ENCODE peak calls at places on chromosomes 7 and 10, in six cellular contexts. J is bronchial epithelial cell, S is gastrocnemius medialis, N is tibial artery, T is Caco-2, V is heart right ventricle. P is an unnamed sample. For H3K36me3, the result is how much of the 10 kb centered on the place peaks cover.

GRCh38 chr10:45418859-45419672 is 45.0 kb downstream of the ALOX5 start:
- DNase-seq in S (peak), J (no peak), V (peak), T (no peak), N (peak), P (no peak)

GRCh38 chr10:23146069-23146657 is 45.9 kb upstream of the PTF1A start:
- DNase-seq in T (no peak), V (no peak), S (no peak), N (no peak), J (no peak), P (no peak)

GRCh38 chr10:14186245-14186644 is 144.5 kb downstream of the FRMD4A start:
- DNase-seq in T (no peak), N (no peak), S (no peak), J (no peak), V (no peak), P (no peak)

GRCh38 chr10:93904901-93905300 is 11.1 kb downstream of the SLC35G1 start:
- DNase-seq in T (no peak), S (no peak), J (no peak), V (no peak), N (no peak), P (no peak)

GRCh38 chr7:69192134-69192533 is 406.1 kb upstream of the AUTS2 start:
- DNase-seq in J (no peak), N (no peak), T (no peak), S (no peak), V (no peak), P (no peak)

GRCh38 chr7:112414855-112415490 is 35.3 kb upstream of the IFRD1 start:
- DNase-seq in V (no peak), J (peak), S (no peak), N (no peak), T (no peak), P (no peak)

GRCh38 chr10:119541459-119542356 is 811 bp downstream of the RGS10 start:
- DNase-seq in J (no peak), S (no peak), N (no peak), V (peak), T (no peak), P (no peak)

GRCh38 chr10:22927661-22928403 is at the start of gene ARMC3:
- DNase-seq in T (peak), N (no peak), J (peak), V (peak), S (no peak), P (peak)

GRCh38 chr10:28020993-28021982 is 22.4 kb upstream of the ODAD2 start:
- DNase-seq in N (no peak), J (no peak), S (no peak), T (no peak), V (no peak), P (no peak)

GRCh38 chr7:155007947-155008346 is 5.0 kb upstream of the PAXIP1 start:
- DNase-seq in V (no peak), J (no peak), N (no peak), T (peak), S (no peak), P (peak)

GRCh38 chr7:123632808-123633207 is 22.9 kb upstream of the LMOD2 start:
- DNase-seq in N (no peak), S (no peak), T (no peak), V (no peak), J (no peak), P (no peak)

GRCh38 chr7:16338065-16338464 is 83.3 kb downstream of the CRPPA start:
- DNase-seq in S (no peak), V (no peak), T (no peak), J (no peak), N (no peak), P (no peak)

GRCh38 chr7:45089314-45089891 is 634 bp upstream of the NACAD start:
- DNase-seq in J (peak), S (no peak), T (peak), V (peak), N (peak), P (peak)

GRCh38 chr10:129718548-129719414 is 245.3 kb downstream of the EBF3 start:
- DNase-seq in J (peak), T (no peak), V (no peak), S (no peak), N (peak), P (no peak)

GRCh38 chr10:88330174-88330573 is 252.9 kb downstream of the RNLS start:
- DNase-seq in V (no peak), J (no peak), S (no peak), T (no peak), N (no peak), P (no peak)

GRCh38 chr7:69036301-69036700 is 562.0 kb upstream of the AUTS2 start:
- DNase-seq in S (no peak), V (no peak), T (no peak), J (no peak), N (no peak), P (no peak)

GRCh38 chr7:51428226-51428887 is 111.7 kb upstream of the COBL start:
- DNase-seq in T (no peak), N (no peak), V (no peak), S (no peak), J (peak), P (peak)

GRCh38 chr10:119849031-119849789 is 23.4 kb downstream of the MCMBP start:
- DNase-seq in N (no peak), T (no peak), J (no peak), S (no peak), V (no peak), P (no peak)

GRCh38 chr10:22379059-22379458 is 33.8 kb downstream of the SPAG6 start:
- DNase-seq in J (no peak), S (no peak), V (no peak), N (no peak), T (no peak), P (no peak)

GRCh38 chr7:47535704-47536628 is 45.9 kb downstream of the TNS3 start:
- DNase-seq in S (no peak), J (no peak), N (no peak), T (no peak), V (no peak), P (no peak)

GRCh38 chr7:47537716-47538640 is 43.9 kb downstream of the TNS3 start:
- DNase-seq in T (no peak), N (no peak), J (no peak), S (no peak), V (no peak), P (no peak)

GRCh38 chr7:47535033-47535703 is 46.7 kb downstream of the TNS3 start:
- DNase-seq in T (no peak), V (no peak), S (no peak), N (no peak), J (no peak), P (no peak)

GRCh38 chr7:47538846-47539311 is 43.0 kb downstream of the TNS3 start:
- DNase-seq in V (no peak), S (no peak), N (no peak), J (peak), T (no peak), P (no peak)

GRCh38 chr7:47536705-47537611 is 45.0 kb downstream of the TNS3 start:
- DNase-seq in V (peak), T (no peak), N (peak), S (no peak), J (peak), P (no peak)
- H3K4me3 ChIP-seq in V (peak), T (no peak), N (peak), S (peak), J (peak), P (no peak)

GRCh38 chr7:151309306-151309705 is 32.3 kb upstream of the NUB1 start:
- DNase-seq in T (no peak), V (no peak), S (no peak), N (no peak), J (no peak), P (no peak)
- H3K36me3 ChIP-seq in T (under half), V (under half), S (under half), N (under half), J (under half), P (under half)

GRCh38 chr10:30270247-30270646 is 78.8 kb downstream of the MTPAP start:
- DNase-seq in V (no peak), J (peak), N (no peak), S (no peak), T (no peak), P (no peak)
- TF ChIP-seq CTCF in V (no peak), J (peak), N (no peak), S (no peak), T (peak), P (no peak)

DNA sequence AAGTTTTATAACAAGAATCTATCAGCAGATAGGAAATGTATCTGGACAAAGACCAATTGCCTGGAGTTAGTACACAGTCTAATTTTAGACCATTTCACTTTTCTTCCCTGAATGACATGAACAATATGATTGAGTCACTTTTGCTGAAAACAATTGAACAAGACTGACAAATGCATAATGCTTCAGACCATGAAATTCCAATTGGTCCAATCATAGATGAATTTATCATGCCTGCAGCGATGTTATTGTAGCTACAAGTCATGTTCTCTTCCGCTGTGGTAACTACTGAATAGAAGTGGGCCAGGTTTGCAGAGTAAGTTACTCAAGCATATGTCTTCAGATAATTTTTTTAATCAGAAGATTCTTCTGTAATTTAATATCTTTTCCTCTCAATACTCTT is 73.4 kb downstream of the VSTM2A start:
- DNase-seq in T (no peak), N (no peak), V (no peak), J (peak), S (no peak), P (no peak)
- H3K4me3 ChIP-seq in T (no peak), N (no peak), V (no peak), J (no peak), S (no peak), P (no peak)

GRCh38 chr10:103096130-103096529 is 96.9 kb downstream of the NT5C2 start:
- DNase-seq in S (no peak), J (no peak), V (no peak), N (no peak), T (no peak), P (no peak)
- H3K36me3 ChIP-seq in S (under half), J (under half), V (half or more), N (half or more), T (under half), P (half or more)

DNA sequence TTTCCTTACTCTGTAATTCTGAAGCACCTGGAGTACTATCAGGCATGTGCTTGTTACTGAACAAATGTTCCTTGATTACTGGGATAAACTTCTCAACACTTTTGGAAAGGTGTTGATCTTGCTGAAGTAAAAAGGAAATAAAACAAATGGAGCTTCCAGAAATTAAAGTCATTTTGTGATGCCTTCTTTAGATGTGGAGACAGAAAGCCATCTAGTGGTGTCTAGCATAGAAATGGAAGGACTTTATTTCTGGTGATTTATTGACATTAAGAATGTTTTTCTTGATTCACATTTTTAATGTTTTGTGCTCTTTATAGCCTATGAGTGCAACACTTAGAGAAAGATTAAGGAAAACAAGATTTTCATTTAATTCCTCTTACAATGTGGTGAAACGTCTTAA is 1.4 kb downstream of the SFR1 start:
- DNase-seq in V (no peak), J (peak), S (no peak), T (no peak), N (no peak), P (no peak)
- TF ChIP-seq CTCF in V (peak), J (peak), S (no peak), T (no peak), N (peak), P (no peak)

DNA sequence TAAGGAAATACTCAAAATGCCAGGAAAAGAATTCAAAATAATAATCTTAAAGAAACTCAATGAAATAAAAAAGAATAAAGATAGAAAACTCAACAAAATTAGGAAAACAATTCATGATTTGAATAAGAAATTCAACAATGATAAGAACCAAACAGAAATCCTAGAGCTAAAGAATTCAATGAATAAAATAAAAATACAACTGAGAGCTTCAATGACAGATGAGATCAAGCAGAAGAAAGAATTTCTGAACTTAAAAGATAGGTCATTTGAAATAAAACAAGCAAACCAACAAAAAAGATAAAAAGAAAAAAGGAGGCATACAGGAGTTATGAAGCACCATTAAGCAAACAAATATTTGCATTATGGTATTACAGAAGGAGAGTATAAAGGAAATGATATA is 5.6 kb upstream of the AKR1B1 start:
- DNase-seq in V (no peak), T (no peak), J (no peak), S (no peak), N (no peak), P (no peak)
- H3K4me3 ChIP-seq in V (no peak), T (no peak), J (no peak), S (no peak), N (no peak), P (no peak)

DNA sequence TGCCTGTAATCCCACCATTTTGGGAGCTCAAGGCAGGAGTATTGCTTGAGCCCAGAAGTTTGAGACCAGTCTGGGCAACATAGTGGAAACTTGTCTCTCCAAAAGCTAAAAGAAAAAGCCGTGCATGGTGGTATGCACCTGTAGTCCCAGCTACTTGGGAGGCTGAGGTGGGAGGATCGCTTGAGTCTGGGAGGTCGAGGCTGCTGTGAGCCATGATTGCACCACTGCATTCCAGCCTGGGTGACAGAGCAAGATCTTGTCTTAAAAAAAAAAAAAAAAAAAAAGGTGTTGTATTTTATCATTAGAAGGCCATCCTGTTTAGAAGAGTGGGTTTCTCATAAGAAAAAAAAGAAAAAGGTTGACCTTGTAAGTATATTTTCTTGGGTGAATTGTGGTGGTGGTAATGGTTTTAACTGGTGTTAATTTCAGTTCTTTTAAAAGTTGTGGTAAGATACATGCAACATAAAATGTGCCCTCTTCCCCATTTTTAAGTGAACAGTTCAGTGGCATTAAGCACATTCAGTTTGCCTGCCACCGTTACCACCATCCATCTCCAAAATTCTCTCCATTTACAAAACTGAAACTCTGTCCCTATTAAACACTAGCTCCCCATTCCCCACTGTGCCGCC is 34.7 kb downstream of the GRIFIN start:
- DNase-seq in N (no peak), T (no peak), V (no peak), S (no peak), J (no peak), P (no peak)
- H3K36me3 ChIP-seq in N (under half), T (under half), V (under half), S (under half), J (under half), P (under half)

P was measured in WERI-Rb-1.